ENCODE peak calls at places on chromosomes 1 and 21, in ten cellular contexts. One of them, this sample, is unnamed.

GRCh38 chr1:42777860-42778259 is 6.9 kb upstream of the TMEM269 start:
- DNase-seq in left ventricle myocardium inferior: no peak
- DNase-seq in foreskin keratinocyte: no peak
- DNase-seq in cardiac muscle cell: peak; percentile 49
- DNase-seq in BE2C: peak; percentile 46
- DNase-seq in HCT116: no peak
- DNase-seq in heart left ventricle: no peak
- DNase-seq in right lobe of liver: no peak
- DNase-seq in esophagus squamous epithelium: no peak
- DNase-seq in CD8-positive, alpha-beta T cell: no peak
- DNase-seq in this sample: no peak

GRCh38 chr1:186662752-186663151 is 17.5 kb downstream of the PTGS2 start:
- DNase-seq in left ventricle myocardium inferior: no peak
- DNase-seq in foreskin keratinocyte: peak; percentile 77
- DNase-seq in cardiac muscle cell: no peak
- DNase-seq in BE2C: no peak
- DNase-seq in HCT116: no peak
- DNase-seq in heart left ventricle: no peak
- DNase-seq in right lobe of liver: no peak
- DNase-seq in esophagus squamous epithelium: no peak
- DNase-seq in CD8-positive, alpha-beta T cell: no peak
- DNase-seq in this sample: no peak

GRCh38 chr1:227062306-227062705 is 122.2 kb downstream of the COQ8A start:
- DNase-seq in left ventricle myocardium inferior: no peak
- DNase-seq in foreskin keratinocyte: no peak
- DNase-seq in cardiac muscle cell: no peak
- DNase-seq in BE2C: no peak
- DNase-seq in HCT116: no peak
- DNase-seq in heart left ventricle: no peak
- DNase-seq in right lobe of liver: no peak
- DNase-seq in esophagus squamous epithelium: no peak
- DNase-seq in CD8-positive, alpha-beta T cell: no peak
- DNase-seq in this sample: no peak

GRCh38 chr1:211894312-211894711 is 63.7 kb upstream of the LPGAT1 start:
- DNase-seq in left ventricle myocardium inferior: no peak
- DNase-seq in foreskin keratinocyte: no peak
- DNase-seq in cardiac muscle cell: no peak
- DNase-seq in BE2C: no peak
- DNase-seq in HCT116: no peak
- DNase-seq in heart left ventricle: no peak
- DNase-seq in right lobe of liver: no peak
- DNase-seq in esophagus squamous epithelium: no peak
- DNase-seq in CD8-positive, alpha-beta T cell: no peak
- DNase-seq in this sample: no peak

GRCh38 chr1:233244183-233244582 is 51.3 kb downstream of the PCNX2 start:
- DNase-seq in left ventricle myocardium inferior: no peak
- DNase-seq in foreskin keratinocyte: no peak
- DNase-seq in cardiac muscle cell: no peak
- DNase-seq in BE2C: no peak
- DNase-seq in HCT116: peak; percentile 2
- DNase-seq in heart left ventricle: no peak
- DNase-seq in right lobe of liver: no peak
- DNase-seq in esophagus squamous epithelium: no peak
- DNase-seq in CD8-positive, alpha-beta T cell: no peak
- DNase-seq in this sample: no peak

GRCh38 chr1:209747580-209748262 is 8.1 kb upstream of the TRAF3IP3 start:
- DNase-seq in left ventricle myocardium inferior: peak; percentile 87
- DNase-seq in foreskin keratinocyte: peak; percentile 87
- DNase-seq in cardiac muscle cell: peak; percentile 94
- DNase-seq in BE2C: peak; percentile 82
- DNase-seq in HCT116: peak; percentile 98
- DNase-seq in heart left ventricle: peak; percentile 96
- DNase-seq in right lobe of liver: peak; percentile 98
- DNase-seq in esophagus squamous epithelium: peak; percentile 63
- DNase-seq in CD8-positive, alpha-beta T cell: peak; percentile 93
- DNase-seq in this sample: peak; percentile 95

GRCh38 chr1:27031235-27032118 is 18.8 kb upstream of the TENT5B start:
- DNase-seq in left ventricle myocardium inferior: peak; percentile 79
- DNase-seq in foreskin keratinocyte: peak; percentile 87
- DNase-seq in cardiac muscle cell: no peak
- DNase-seq in BE2C: peak; percentile 45
- DNase-seq in HCT116: peak; percentile 67
- DNase-seq in heart left ventricle: peak; percentile 91
- DNase-seq in right lobe of liver: peak; percentile 76
- DNase-seq in esophagus squamous epithelium: no peak
- DNase-seq in CD8-positive, alpha-beta T cell: no peak
- DNase-seq in this sample: peak; percentile 81

GRCh38 chr1:235156265-235156664 is 4.8 kb downstream of the RBM34 start:
- DNase-seq in left ventricle myocardium inferior: no peak
- DNase-seq in foreskin keratinocyte: no peak
- DNase-seq in cardiac muscle cell: no peak
- DNase-seq in BE2C: no peak
- DNase-seq in HCT116: no peak
- DNase-seq in heart left ventricle: no peak
- DNase-seq in right lobe of liver: no peak
- DNase-seq in esophagus squamous epithelium: no peak
- DNase-seq in CD8-positive, alpha-beta T cell: no peak
- DNase-seq in this sample: no peak

GRCh38 chr1:43531453-43531905 is 796 bp downstream of the PTPRF start:
- DNase-seq in left ventricle myocardium inferior: no peak
- DNase-seq in foreskin keratinocyte: no peak
- DNase-seq in cardiac muscle cell: peak; percentile 50
- DNase-seq in BE2C: no peak
- DNase-seq in HCT116: no peak
- DNase-seq in heart left ventricle: no peak
- DNase-seq in right lobe of liver: peak; percentile 92
- DNase-seq in esophagus squamous epithelium: no peak
- DNase-seq in CD8-positive, alpha-beta T cell: no peak
- DNase-seq in this sample: no peak

GRCh38 chr1:59601032-59601431 is 213.7 kb upstream of the HOOK1 start:
- DNase-seq in left ventricle myocardium inferior: peak; percentile 37
- DNase-seq in foreskin keratinocyte: no peak
- DNase-seq in cardiac muscle cell: peak; percentile 42
- DNase-seq in BE2C: no peak
- DNase-seq in HCT116: no peak
- DNase-seq in heart left ventricle: peak; percentile 78
- DNase-seq in right lobe of liver: no peak
- DNase-seq in esophagus squamous epithelium: no peak
- DNase-seq in CD8-positive, alpha-beta T cell: no peak
- DNase-seq in this sample: no peak

GRCh38 chr1:61054636-61055035 is 27.7 kb upstream of the NFIA start:
- DNase-seq in left ventricle myocardium inferior: no peak
- DNase-seq in foreskin keratinocyte: no peak
- DNase-seq in cardiac muscle cell: no peak
- DNase-seq in BE2C: no peak
- DNase-seq in HCT116: no peak
- DNase-seq in heart left ventricle: no peak
- DNase-seq in right lobe of liver: no peak
- DNase-seq in esophagus squamous epithelium: no peak
- DNase-seq in CD8-positive, alpha-beta T cell: no peak
- DNase-seq in this sample: no peak

GRCh38 chr21:41727784-41728763 is 38.8 kb downstream of the RIPK4 start:
- DNase-seq in left ventricle myocardium inferior: no peak
- DNase-seq in foreskin keratinocyte: no peak
- DNase-seq in cardiac muscle cell: no peak
- DNase-seq in BE2C: no peak
- DNase-seq in HCT116: no peak
- DNase-seq in heart left ventricle: no peak
- DNase-seq in right lobe of liver: no peak
- DNase-seq in esophagus squamous epithelium: no peak
- DNase-seq in CD8-positive, alpha-beta T cell: no peak
- DNase-seq in this sample: no peak
- TF ChIP-seq CTCF in left ventricle myocardium inferior: no peak
- TF ChIP-seq CTCF in foreskin keratinocyte: no peak
- TF ChIP-seq CTCF in cardiac muscle cell: no peak
- TF ChIP-seq CTCF in BE2C: no peak
- TF ChIP-seq CTCF in HCT116: no peak
- TF ChIP-seq CTCF in heart left ventricle: no peak
- TF ChIP-seq CTCF in right lobe of liver: no peak
- TF ChIP-seq CTCF in esophagus squamous epithelium: no peak
- TF ChIP-seq CTCF in CD8-positive, alpha-beta T cell: no peak
- TF ChIP-seq CTCF in this sample: no peak

GRCh38 chr21:41751621-41752020 is 15.2 kb downstream of the RIPK4 start:
- DNase-seq in left ventricle myocardium inferior: peak; percentile 4
- DNase-seq in foreskin keratinocyte: peak; percentile 81
- DNase-seq in cardiac muscle cell: no peak
- DNase-seq in BE2C: no peak
- DNase-seq in HCT116: no peak
- DNase-seq in heart left ventricle: no peak
- DNase-seq in right lobe of liver: no peak
- DNase-seq in esophagus squamous epithelium: no peak
- DNase-seq in CD8-positive, alpha-beta T cell: no peak
- DNase-seq in this sample: peak; percentile 72

GRCh38 chr21:41750532-41751151 is 16.2 kb downstream of the RIPK4 start:
- DNase-seq in left ventricle myocardium inferior: peak; percentile 10
- DNase-seq in foreskin keratinocyte: no peak
- DNase-seq in cardiac muscle cell: no peak
- DNase-seq in BE2C: no peak
- DNase-seq in HCT116: no peak
- DNase-seq in heart left ventricle: no peak
- DNase-seq in right lobe of liver: peak; percentile 64
- DNase-seq in esophagus squamous epithelium: no peak
- DNase-seq in CD8-positive, alpha-beta T cell: no peak
- DNase-seq in this sample: no peak

GRCh38 chr21:41747943-41748738 is 18.7 kb downstream of the RIPK4 start:
- DNase-seq in left ventricle myocardium inferior: no peak
- DNase-seq in foreskin keratinocyte: no peak
- DNase-seq in cardiac muscle cell: no peak
- DNase-seq in BE2C: no peak
- DNase-seq in HCT116: no peak
- DNase-seq in heart left ventricle: no peak
- DNase-seq in right lobe of liver: no peak
- DNase-seq in esophagus squamous epithelium: no peak
- DNase-seq in CD8-positive, alpha-beta T cell: no peak
- DNase-seq in this sample: no peak

GRCh38 chr21:41749286-41749685 is 17.6 kb downstream of the RIPK4 start:
- DNase-seq in left ventricle myocardium inferior: no peak
- DNase-seq in foreskin keratinocyte: no peak
- DNase-seq in cardiac muscle cell: no peak
- DNase-seq in BE2C: no peak
- DNase-seq in HCT116: no peak
- DNase-seq in heart left ventricle: no peak
- DNase-seq in right lobe of liver: no peak
- DNase-seq in esophagus squamous epithelium: no peak
- DNase-seq in CD8-positive, alpha-beta T cell: no peak
- DNase-seq in this sample: no peak

DNA sequence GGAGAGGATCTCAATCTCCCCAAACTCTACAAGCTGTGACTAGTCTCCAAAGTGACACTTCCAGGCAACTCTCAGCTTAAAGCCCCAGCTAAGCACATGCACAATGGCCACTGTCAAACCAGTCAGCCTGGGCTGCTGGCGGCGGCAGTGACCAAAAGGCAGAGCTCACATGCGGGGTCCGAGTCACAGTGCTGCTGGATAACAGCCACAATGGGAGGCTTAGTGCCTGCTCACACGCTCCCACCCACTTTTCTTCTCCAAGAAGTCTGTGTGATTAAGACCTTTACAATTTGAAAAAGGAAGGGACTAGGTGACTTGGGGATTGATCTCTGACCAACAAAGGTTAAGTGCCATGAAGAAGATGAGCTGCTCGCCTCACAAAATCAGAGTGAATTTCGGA is 16.8 kb downstream of the RIPK4 start:
- DNase-seq in left ventricle myocardium inferior: no peak
- DNase-seq in foreskin keratinocyte: no peak
- DNase-seq in cardiac muscle cell: no peak
- DNase-seq in BE2C: no peak
- DNase-seq in HCT116: no peak
- DNase-seq in heart left ventricle: no peak
- DNase-seq in right lobe of liver: no peak
- DNase-seq in esophagus squamous epithelium: no peak
- DNase-seq in CD8-positive, alpha-beta T cell: no peak
- DNase-seq in this sample: no peak
- H3K4me1 ChIP-seq in left ventricle myocardium inferior: no peaks in the 10 kb centered on the region
- H3K4me1 ChIP-seq in foreskin keratinocyte: peaks cover 38% of the 10 kb centered on the region
- H3K4me1 ChIP-seq in cardiac muscle cell: peaks cover 15% of the 10 kb centered on the region
- H3K4me1 ChIP-seq in BE2C: no peaks in the 10 kb centered on the region
- H3K4me1 ChIP-seq in HCT116: peaks cover 43% of the 10 kb centered on the region
- H3K4me1 ChIP-seq in heart left ventricle: no peaks in the 10 kb centered on the region
- H3K4me1 ChIP-seq in right lobe of liver: no peaks in the 10 kb centered on the region
- H3K4me1 ChIP-seq in esophagus squamous epithelium: peaks cover 78% of the 10 kb centered on the region
- H3K4me1 ChIP-seq in CD8-positive, alpha-beta T cell: no peaks in the 10 kb centered on the region
- H3K4me1 ChIP-seq in this sample: peaks cover 4% of the 10 kb centered on the region

GRCh38 chr1:200072636-200073285 is 45.3 kb downstream of the NR5A2 start:
- DNase-seq in left ventricle myocardium inferior: no peak
- DNase-seq in foreskin keratinocyte: no peak
- DNase-seq in cardiac muscle cell: no peak
- DNase-seq in BE2C: no peak
- DNase-seq in HCT116: no peak
- DNase-seq in heart left ventricle: no peak
- DNase-seq in right lobe of liver: no peak
- DNase-seq in esophagus squamous epithelium: no peak
- DNase-seq in CD8-positive, alpha-beta T cell: no peak
- DNase-seq in this sample: no peak

GRCh38 chr1:200075938-200076546 is 48.5 kb downstream of the NR5A2 start:
- DNase-seq in left ventricle myocardium inferior: no peak
- DNase-seq in foreskin keratinocyte: peak; percentile 35
- DNase-seq in cardiac muscle cell: no peak
- DNase-seq in BE2C: no peak
- DNase-seq in HCT116: peak; percentile 58
- DNase-seq in heart left ventricle: peak; percentile 41
- DNase-seq in right lobe of liver: no peak
- DNase-seq in esophagus squamous epithelium: no peak
- DNase-seq in CD8-positive, alpha-beta T cell: no peak
- DNase-seq in this sample: no peak

GRCh38 chr1:200075522-200075921 is 48.0 kb downstream of the NR5A2 start:
- DNase-seq in left ventricle myocardium inferior: no peak
- DNase-seq in foreskin keratinocyte: no peak
- DNase-seq in cardiac muscle cell: peak; percentile 50
- DNase-seq in BE2C: no peak
- DNase-seq in HCT116: no peak
- DNase-seq in heart left ventricle: peak; percentile 50
- DNase-seq in right lobe of liver: no peak
- DNase-seq in esophagus squamous epithelium: no peak
- DNase-seq in CD8-positive, alpha-beta T cell: no peak
- DNase-seq in this sample: no peak

DNA sequence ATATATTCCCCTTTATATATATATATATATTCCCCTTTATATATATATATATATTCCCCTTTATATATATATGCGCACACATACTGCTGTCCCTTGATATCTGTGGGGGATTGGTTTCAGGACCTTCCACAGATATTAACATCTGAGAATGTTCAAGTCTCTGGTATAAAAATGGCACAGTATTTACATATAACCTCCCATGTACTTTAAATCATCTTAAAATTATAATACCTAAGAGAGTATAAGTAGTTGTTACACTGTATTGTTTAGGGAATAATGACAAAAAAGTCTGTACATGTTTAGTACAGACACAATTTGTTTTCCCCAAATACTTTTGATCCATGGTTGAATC is 45.8 kb downstream of the NR5A2 start:
- DNase-seq in left ventricle myocardium inferior: no peak
- DNase-seq in foreskin keratinocyte: no peak
- DNase-seq in cardiac muscle cell: no peak
- DNase-seq in BE2C: no peak
- DNase-seq in HCT116: no peak
- DNase-seq in heart left ventricle: no peak
- DNase-seq in right lobe of liver: no peak
- DNase-seq in esophagus squamous epithelium: no peak
- DNase-seq in CD8-positive, alpha-beta T cell: no peak
- DNase-seq in this sample: no peak
- H3K27me3 ChIP-seq in left ventricle myocardium inferior: no peaks in the 10 kb centered on the region
- H3K27me3 ChIP-seq in foreskin keratinocyte: peaks cover 68% of the 10 kb centered on the region
- H3K27me3 ChIP-seq in cardiac muscle cell: peaks cover 15% of the 10 kb centered on the region
- H3K27me3 ChIP-seq in BE2C: peaks cover 82% of the 10 kb centered on the region
- H3K27me3 ChIP-seq in HCT116: no peaks in the 10 kb centered on the region
- H3K27me3 ChIP-seq in heart left ventricle: no peaks in the 10 kb centered on the region
- H3K27me3 ChIP-seq in right lobe of liver: no peaks in the 10 kb centered on the region
- H3K27me3 ChIP-seq in esophagus squamous epithelium: peaks cover 52% of the 10 kb centered on the region
- H3K27me3 ChIP-seq in CD8-positive, alpha-beta T cell: no peaks in the 10 kb centered on the region
- H3K27me3 ChIP-seq in this sample: no peaks in the 10 kb centered on the region

GRCh38 chr1:16618719-16619118 is 5.4 kb upstream of the NBPF1 start:
- DNase-seq in left ventricle myocardium inferior: no peak
- DNase-seq in foreskin keratinocyte: no peak
- DNase-seq in cardiac muscle cell: no peak
- DNase-seq in BE2C: no peak
- DNase-seq in HCT116: no peak
- DNase-seq in heart left ventricle: peak; percentile 32
- DNase-seq in right lobe of liver: peak; percentile 65
- DNase-seq in esophagus squamous epithelium: no peak
- DNase-seq in CD8-positive, alpha-beta T cell: no peak
- DNase-seq in this sample: peak; percentile 31
- TF ChIP-seq CTCF in left ventricle myocardium inferior: no peak
- TF ChIP-seq CTCF in foreskin keratinocyte: no peak
- TF ChIP-seq CTCF in cardiac muscle cell: no peak
- TF ChIP-seq CTCF in BE2C: no peak
- TF ChIP-seq CTCF in HCT116: no peak
- TF ChIP-seq CTCF in heart left ventricle: no peak
- TF ChIP-seq CTCF in right lobe of liver: no peak
- TF ChIP-seq CTCF in esophagus squamous epithelium: no peak
- TF ChIP-seq CTCF in CD8-positive, alpha-beta T cell: no peak
- TF ChIP-seq CTCF in this sample: no peak

This sample was measured in lung.